ENCODE peak calls at places on chromosomes 4 and X, in five cellular contexts. J, M, I, Z and T are unnamed samples.

GRCh38 chr4:98739718-98740117 is 81.3 kb upstream of the TSPAN5 start:
- DNase-seq in J (no peak), M (no peak), I (no peak), Z (no peak), T (no peak)

GRCh38 chrX:29143356-29143755 is 556.1 kb downstream of the IL1RAPL1 start:
- DNase-seq in J (peak; percentile 13), M (no peak), I (no peak), Z (no peak), T (no peak)

GRCh38 chrX:147550217-147550616 is 361.5 kb upstream of the FMR1 start:
- DNase-seq in J (peak; percentile 6), M (peak; percentile 40), I (no peak), Z (no peak), T (no peak)

GRCh38 chr4:20639346-20639745 is 60.9 kb upstream of the PACRGL start:
- DNase-seq in J (no peak), M (no peak), I (no peak), Z (no peak), T (no peak)

GRCh38 chr4:19074061-19074460 is 1052.5 kb upstream of the LCORL start:
- DNase-seq in J (no peak), M (no peak), I (no peak), Z (no peak), T (no peak)

GRCh38 chrX:72366178-72366577 is 60.5 kb upstream of the CITED1 start:
- DNase-seq in J (no peak), M (no peak), I (no peak), Z (no peak), T (no peak)

GRCh38 chr4:52788806-52789205 is 37.6 kb upstream of the ERVMER34-1 start:
- DNase-seq in J (no peak), M (no peak), I (no peak), Z (no peak), T (no peak)

GRCh38 chr4:83413676-83414075 is 41.9 kb downstream of the HELQ start:
- DNase-seq in J (peak; percentile 54), M (no peak), I (no peak), Z (no peak), T (no peak)

GRCh38 chr4:8346838-8347605 is 77.5 kb downstream of the HTRA3 start:
- DNase-seq in J (no peak), M (no peak), I (no peak), Z (no peak), T (no peak)